ENCODE peak calls at places on chromosomes 3 and 15, in eight cellular contexts. B is GM23248; V is activated CD8-positive, alpha-beta T cell treated with anti-CD3 and anti-CD28 coated beads for 36 hours; U is iPS-NIHi11; P is NCI-H1417; W is SK-N-SH; X is IMR-90; D is CD8-positive, alpha-beta T cell. Q is an unnamed sample.

GRCh38 chr3:43015572-43016512 is 36.7 kb downstream of the GASK1A start:
- DNase-seq in B (no peak), V (peak; percentile 32), U (no peak), P (no peak), W (no peak), X (no peak), D (no peak), Q (no peak)

GRCh38 chr3:38925351-38925750 is 109.3 kb upstream of the SCN10A start:
- DNase-seq in B (no peak), V (no peak), U (no peak), P (no peak), W (no peak), X (no peak), D (no peak), Q (no peak)

GRCh38 chr3:71462586-71462985 is 120.9 kb downstream of the FOXP1 start:
- DNase-seq in B (peak; percentile 27), V (no peak), U (no peak), P (no peak), W (no peak), X (no peak), D (no peak), Q (no peak)

GRCh38 chr3:120169407-120169806 is 75.2 kb upstream of the GSK3B start:
- DNase-seq in B (no peak), V (no peak), U (no peak), P (no peak), W (no peak), X (no peak), D (no peak), Q (no peak)

GRCh38 chr15:25391971-25392733 is 46.7 kb downstream of the UBE3A start:
- DNase-seq in B (peak; percentile 92), V (no peak), U (no peak), P (no peak), W (no peak), X (peak; percentile 83), D (no peak), Q (no peak)

GRCh38 chr3:72134989-72135451 is 350.1 kb upstream of the PROK2 start:
- DNase-seq in B (no peak), V (peak; percentile 24), U (no peak), P (no peak), W (no peak), X (no peak), D (no peak), Q (no peak)

GRCh38 chr3:12679468-12679867 is 15.6 kb upstream of the RAF1 start:
- DNase-seq in B (peak; percentile 92), V (no peak), U (no peak), P (no peak), W (peak; percentile 70), X (peak; percentile 94), D (no peak), Q (no peak)

GRCh38 chr3:173933113-173933512 is 535.6 kb downstream of the NLGN1 start:
- DNase-seq in B (no peak), V (no peak), U (no peak), P (peak; percentile 41), W (no peak), X (no peak), D (no peak), Q (no peak)

GRCh38 chr15:82858932-82859331 is 49.5 kb downstream of the WHAMM start:
- DNase-seq in B (no peak), V (no peak), U (no peak), P (no peak), W (no peak), X (no peak), D (no peak), Q (no peak)

Q was measured in effector memory CD4-positive, alpha-beta T cell.